ENCODE peak calls at places on chromosomes 16 and 17, in nine cellular contexts. One of them, this sample, is unnamed.

GRCh38 chr16:48720266-48720665 is 110.3 kb upstream of the N4BP1 start:
- DNase-seq in prostate gland: no peak
- DNase-seq in esophagus squamous epithelium: no peak
- DNase-seq in IMR-90: peak; percentile 22
- DNase-seq in breast epithelium: no peak
- DNase-seq in lower leg skin: no peak
- DNase-seq in A549: peak; percentile 4
- DNase-seq in right lobe of liver: no peak
- DNase-seq in uterus: no peak
- DNase-seq in this sample: peak; percentile 52

GRCh38 chr16:86343111-86343642 is 167.2 kb upstream of the FOXF1 start:
- DNase-seq in right lobe of liver: no peak
- DNase-seq in lower leg skin: no peak
- DNase-seq in A549: no peak
- DNase-seq in uterus: peak; percentile 77
- DNase-seq in breast epithelium: no peak
- DNase-seq in esophagus squamous epithelium: no peak
- DNase-seq in IMR-90: peak; percentile 89
- DNase-seq in prostate gland: peak; percentile 72
- DNase-seq in this sample: no peak

GRCh38 chr17:1606352-1606985 is 22.2 kb downstream of the SLC43A2 start:
- DNase-seq in esophagus squamous epithelium: no peak
- DNase-seq in IMR-90: no peak
- DNase-seq in lower leg skin: no peak
- DNase-seq in breast epithelium: no peak
- DNase-seq in uterus: no peak
- DNase-seq in prostate gland: no peak
- DNase-seq in A549: no peak
- DNase-seq in right lobe of liver: no peak
- DNase-seq in this sample: no peak

GRCh38 chr16:89136931-89137330 is 34.6 kb upstream of the CDH15 start:
- DNase-seq in prostate gland: no peak
- DNase-seq in uterus: no peak
- DNase-seq in breast epithelium: no peak
- DNase-seq in right lobe of liver: no peak
- DNase-seq in lower leg skin: no peak
- DNase-seq in IMR-90: no peak
- DNase-seq in A549: no peak
- DNase-seq in esophagus squamous epithelium: no peak
- DNase-seq in this sample: no peak

GRCh38 chr17:51500454-51500853 is 240.1 kb downstream of the UTP18 start:
- DNase-seq in breast epithelium: no peak
- DNase-seq in IMR-90: no peak
- DNase-seq in prostate gland: no peak
- DNase-seq in A549: no peak
- DNase-seq in right lobe of liver: no peak
- DNase-seq in lower leg skin: no peak
- DNase-seq in uterus: no peak
- DNase-seq in esophagus squamous epithelium: no peak
- DNase-seq in this sample: no peak

GRCh38 chr16:80058236-80058635 is 457.7 kb upstream of the MAF start:
- DNase-seq in IMR-90: no peak
- DNase-seq in esophagus squamous epithelium: no peak
- DNase-seq in breast epithelium: peak; percentile 37
- DNase-seq in lower leg skin: peak; percentile 90
- DNase-seq in right lobe of liver: peak; percentile 51
- DNase-seq in prostate gland: peak; percentile 52
- DNase-seq in uterus: peak; percentile 86
- DNase-seq in A549: no peak
- DNase-seq in this sample: no peak

GRCh38 chr17:3729881-3730280 is 6.2 kb downstream of the HASPIN start:
- DNase-seq in breast epithelium: no peak
- DNase-seq in IMR-90: no peak
- DNase-seq in esophagus squamous epithelium: no peak
- DNase-seq in A549: no peak
- DNase-seq in uterus: no peak
- DNase-seq in prostate gland: no peak
- DNase-seq in right lobe of liver: no peak
- DNase-seq in lower leg skin: no peak
- DNase-seq in this sample: no peak

GRCh38 chr17:73667184-73667959 is 23.1 kb upstream of the SDK2 start:
- DNase-seq in uterus: no peak
- DNase-seq in A549: no peak
- DNase-seq in prostate gland: no peak
- DNase-seq in esophagus squamous epithelium: no peak
- DNase-seq in lower leg skin: peak; percentile 66
- DNase-seq in right lobe of liver: no peak
- DNase-seq in IMR-90: no peak
- DNase-seq in breast epithelium: no peak
- DNase-seq in this sample: peak; percentile 58

GRCh38 chr17:34990921-34991365 is 10.6 kb downstream of the LIG3 start:
- DNase-seq in breast epithelium: no peak
- DNase-seq in IMR-90: peak; percentile 60
- DNase-seq in uterus: peak; percentile 31
- DNase-seq in right lobe of liver: no peak
- DNase-seq in prostate gland: peak; percentile 81
- DNase-seq in esophagus squamous epithelium: no peak
- DNase-seq in lower leg skin: no peak
- DNase-seq in A549: no peak
- DNase-seq in this sample: peak; percentile 94

GRCh38 chr17:14904406-14904805 is 360.7 kb downstream of the PMP22 start:
- DNase-seq in A549: no peak
- DNase-seq in prostate gland: no peak
- DNase-seq in esophagus squamous epithelium: no peak
- DNase-seq in breast epithelium: no peak
- DNase-seq in lower leg skin: no peak
- DNase-seq in IMR-90: peak; percentile 54
- DNase-seq in uterus: no peak
- DNase-seq in right lobe of liver: no peak
- DNase-seq in this sample: no peak

GRCh38 chr17:9240659-9241370 is 219.5 kb downstream of the NTN1 start:
- DNase-seq in prostate gland: peak; percentile 55
- DNase-seq in lower leg skin: peak; percentile 94
- DNase-seq in uterus: peak; percentile 90
- DNase-seq in right lobe of liver: peak; percentile 61
- DNase-seq in esophagus squamous epithelium: no peak
- DNase-seq in IMR-90: peak; percentile 54
- DNase-seq in breast epithelium: peak; percentile 77
- DNase-seq in A549: peak; percentile 36
- DNase-seq in this sample: no peak
- TF ChIP-seq POLR2A in prostate gland: no peak
- TF ChIP-seq POLR2A in lower leg skin: no peak
- TF ChIP-seq POLR2A in uterus: peak; percentile 37
- TF ChIP-seq POLR2A in right lobe of liver: no peak
- TF ChIP-seq POLR2A in esophagus squamous epithelium: no peak
- TF ChIP-seq POLR2A in IMR-90: no peak
- TF ChIP-seq POLR2A in breast epithelium: no peak
- TF ChIP-seq POLR2A in A549: no peak
- TF ChIP-seq POLR2A in this sample: no peak

GRCh38 chr17:4811471-4811870 is 4.5 kb downstream of the PLD2 start:
- DNase-seq in right lobe of liver: no peak
- DNase-seq in esophagus squamous epithelium: no peak
- DNase-seq in IMR-90: no peak
- DNase-seq in breast epithelium: no peak
- DNase-seq in lower leg skin: no peak
- DNase-seq in A549: no peak
- DNase-seq in uterus: no peak
- DNase-seq in prostate gland: no peak
- DNase-seq in this sample: no peak

GRCh38 chr17:4812690-4813089 is 5.7 kb downstream of the PLD2 start:
- DNase-seq in prostate gland: no peak
- DNase-seq in lower leg skin: no peak
- DNase-seq in esophagus squamous epithelium: no peak
- DNase-seq in right lobe of liver: no peak
- DNase-seq in IMR-90: no peak
- DNase-seq in uterus: no peak
- DNase-seq in breast epithelium: no peak
- DNase-seq in A549: no peak
- DNase-seq in this sample: no peak

GRCh38 chr17:4818276-4818675 is 11.3 kb downstream of the PLD2 start:
- DNase-seq in right lobe of liver: no peak
- DNase-seq in A549: no peak
- DNase-seq in lower leg skin: no peak
- DNase-seq in breast epithelium: no peak
- DNase-seq in uterus: no peak
- DNase-seq in esophagus squamous epithelium: no peak
- DNase-seq in IMR-90: no peak
- DNase-seq in prostate gland: no peak
- DNase-seq in this sample: no peak

GRCh38 chr17:4816826-4817225 is 9.9 kb downstream of the PLD2 start:
- DNase-seq in IMR-90: no peak
- DNase-seq in right lobe of liver: no peak
- DNase-seq in lower leg skin: no peak
- DNase-seq in prostate gland: no peak
- DNase-seq in A549: no peak
- DNase-seq in esophagus squamous epithelium: no peak
- DNase-seq in breast epithelium: no peak
- DNase-seq in uterus: no peak
- DNase-seq in this sample: no peak

DNA sequence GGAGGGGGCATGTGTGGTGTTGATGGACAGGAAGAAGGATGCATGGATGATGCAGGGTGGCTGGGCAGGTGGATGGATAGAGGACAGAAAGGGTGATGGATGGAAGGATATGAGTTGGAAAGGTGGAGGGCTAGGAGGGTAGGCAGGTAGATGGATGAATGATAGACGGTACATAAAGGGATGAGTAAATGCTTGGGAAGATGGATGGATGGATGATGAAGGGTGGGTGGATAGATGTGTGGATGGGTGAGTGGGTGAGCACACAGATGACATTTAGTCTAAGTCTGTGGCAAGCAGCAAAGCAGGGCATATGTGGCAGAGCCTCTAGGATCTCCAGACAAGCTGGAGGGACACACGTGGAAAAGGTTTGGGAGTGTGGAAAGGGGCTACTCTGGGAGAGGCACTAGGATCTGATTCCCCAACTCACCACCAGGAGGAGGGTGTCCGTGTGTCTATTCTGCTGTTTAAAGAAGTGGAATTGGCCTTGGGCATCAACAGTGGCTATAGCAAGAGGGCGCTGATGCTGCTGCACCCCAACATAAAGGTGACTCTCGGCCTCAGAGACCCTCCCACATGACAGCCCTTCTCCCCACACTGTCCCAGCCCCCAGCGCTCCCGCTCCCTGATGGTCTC is 8.2 kb downstream of the PLD2 start:
- DNase-seq in A549: no peak
- DNase-seq in prostate gland: no peak
- DNase-seq in lower leg skin: no peak
- DNase-seq in uterus: no peak
- DNase-seq in breast epithelium: no peak
- DNase-seq in right lobe of liver: no peak
- DNase-seq in IMR-90: no peak
- DNase-seq in esophagus squamous epithelium: no peak
- DNase-seq in this sample: no peak
- TF ChIP-seq CTCF in A549: no peak
- TF ChIP-seq CTCF in prostate gland: no peak
- TF ChIP-seq CTCF in lower leg skin: no peak
- TF ChIP-seq CTCF in uterus: no peak
- TF ChIP-seq CTCF in breast epithelium: no peak
- TF ChIP-seq CTCF in right lobe of liver: no peak
- TF ChIP-seq CTCF in IMR-90: no peak
- TF ChIP-seq CTCF in esophagus squamous epithelium: peak; percentile 39
- TF ChIP-seq CTCF in this sample: no peak

GRCh38 chr17:18857864-18858566 is at the start of gene PRPSAP2:
- DNase-seq in lower leg skin: peak; percentile 98
- DNase-seq in A549: peak; percentile 97
- DNase-seq in uterus: peak; percentile 96
- DNase-seq in esophagus squamous epithelium: peak; percentile 88
- DNase-seq in IMR-90: peak; percentile 88
- DNase-seq in prostate gland: peak; percentile 98
- DNase-seq in right lobe of liver: peak; percentile 99
- DNase-seq in breast epithelium: peak; percentile 92
- DNase-seq in this sample: peak; percentile 98
- TF ChIP-seq POLR2A in lower leg skin: no peak
- TF ChIP-seq POLR2A in A549: peak; percentile 70
- TF ChIP-seq POLR2A in uterus: peak; percentile 47
- TF ChIP-seq POLR2A in esophagus squamous epithelium: no peak
- TF ChIP-seq POLR2A in IMR-90: no peak
- TF ChIP-seq POLR2A in prostate gland: peak; percentile 46
- TF ChIP-seq POLR2A in right lobe of liver: peak; percentile 31
- TF ChIP-seq POLR2A in breast epithelium: no peak
- TF ChIP-seq POLR2A in this sample: peak; percentile 65

DNA sequence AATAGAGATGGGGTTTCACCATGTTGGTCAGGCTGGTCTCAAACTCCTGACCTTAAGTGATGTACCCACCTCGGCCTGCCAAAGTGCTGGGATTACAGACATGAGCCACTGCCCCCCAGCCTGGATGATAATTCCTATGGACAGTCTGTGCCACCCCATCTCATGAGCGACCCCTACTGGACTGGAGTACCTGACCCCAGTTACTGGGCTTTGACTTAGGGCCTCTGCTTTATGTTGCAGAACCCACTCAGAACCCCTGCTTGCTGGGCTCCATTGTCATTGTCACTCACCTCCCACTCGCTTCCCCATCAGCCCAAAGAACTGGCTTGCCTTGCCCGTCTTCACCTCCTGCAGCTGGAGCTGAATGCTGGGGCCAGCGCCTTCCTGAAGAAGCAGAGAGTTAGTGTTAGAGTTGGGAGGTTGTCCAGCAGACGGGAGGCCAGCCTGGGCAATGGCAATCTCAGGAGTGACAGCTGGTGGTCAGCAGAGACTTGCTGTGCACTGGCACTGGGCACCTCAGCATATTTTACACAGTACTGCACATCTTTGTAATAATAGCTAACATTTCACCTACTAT is 4.0 kb downstream of the TAC4 start:
- DNase-seq in A549: peak; percentile 52
- DNase-seq in lower leg skin: no peak
- DNase-seq in right lobe of liver: no peak
- DNase-seq in esophagus squamous epithelium: no peak
- DNase-seq in uterus: no peak
- DNase-seq in prostate gland: no peak
- DNase-seq in breast epithelium: no peak
- DNase-seq in IMR-90: no peak
- DNase-seq in this sample: peak; percentile 43
- TF ChIP-seq CTCF in A549: peak; percentile 46
- TF ChIP-seq CTCF in lower leg skin: no peak
- TF ChIP-seq CTCF in right lobe of liver: peak; percentile 17
- TF ChIP-seq CTCF in esophagus squamous epithelium: peak; percentile 50
- TF ChIP-seq CTCF in uterus: no peak
- TF ChIP-seq CTCF in prostate gland: peak; percentile 16
- TF ChIP-seq CTCF in breast epithelium: no peak
- TF ChIP-seq CTCF in IMR-90: peak; percentile 37
- TF ChIP-seq CTCF in this sample: peak; percentile 60